ENCODE peak calls at places on chromosomes 5 and 9, in five cellular contexts. I is fibroblast of the aortic adventitia, E is Daoy, J is T-cell, R is GOT3. A is an unnamed sample.

GRCh38 chr5:74240783-74241750 is 399.5 kb downstream of the ENC1 start:
- DNase-seq in I (peak; percentile 54), E (peak; percentile 71), J (no peak), R (no peak), A (peak; percentile 24)

GRCh38 chr9:6656901-6657300 is 11.4 kb upstream of the GLDC start:
- DNase-seq in I (no peak), E (no peak), J (no peak), R (no peak), A (no peak)

GRCh38 chr5:157855404-157855994 is 3.4 kb downstream of the CLINT1 start:
- DNase-seq in I (peak; percentile 78), E (peak; percentile 42), J (no peak), R (no peak), A (peak; percentile 69)

GRCh38 chr5:100840364-100840763 is 62.7 kb downstream of the ST8SIA4 start:
- DNase-seq in I (peak; percentile 65), E (no peak), J (no peak), R (no peak), A (peak; percentile 42)

GRCh38 chr5:101679816-101680215 is 616.3 kb downstream of the SLCO4C1 start:
- DNase-seq in I (peak; percentile 21), E (no peak), J (no peak), R (no peak), A (no peak)

GRCh38 chr9:7402704-7403389 is 396.7 kb downstream of the DMAC1 start:
- DNase-seq in I (no peak), E (no peak), J (no peak), R (no peak), A (no peak)

GRCh38 chr9:18905883-18906649 is 126.9 kb downstream of the SAXO1 start:
- DNase-seq in I (no peak), E (peak; percentile 82), J (no peak), R (no peak), A (no peak)

GRCh38 chr5:135269828-135270545 is 129.0 kb downstream of the MACROH2A1 start:
- DNase-seq in I (peak; percentile 72), E (peak; percentile 80), J (no peak), R (no peak), A (no peak)